ENCODE peak calls at places on chromosomes 6 and 20, in nine cellular contexts. W, G, Q, C, J, M, Z, U and V are unnamed samples.

GRCh38 chr20:34852298-34852697 is 20.4 kb downstream of the GGT7 start:
- DNase-seq in W (no peak), G (no peak), Q (no peak), C (no peak), J (no peak), M (no peak), Z (no peak), U (peak), V (no peak)

GRCh38 chr20:48064929-48065328 is 279.6 kb upstream of the SULF2 start:
- DNase-seq in W (peak), G (no peak), Q (no peak), C (no peak), J (no peak), M (peak), Z (no peak), U (no peak), V (peak)

GRCh38 chr20:19094959-19095541 is 117.4 kb upstream of the SLC24A3 start:
- DNase-seq in W (no peak), G (no peak), Q (no peak), C (no peak), J (no peak), M (no peak), Z (no peak), U (no peak), V (no peak)

GRCh38 chr6:123263981-123264380 is 267.9 kb downstream of the CLVS2 start:
- DNase-seq in W (no peak), G (no peak), Q (no peak), C (no peak), J (no peak), M (no peak), Z (no peak), U (no peak), V (no peak)

GRCh38 chr20:2767768-2768631 is 32.4 kb downstream of the CPXM1 start:
- DNase-seq in W (peak), G (peak), Q (no peak), C (no peak), J (peak), M (peak), Z (no peak), U (peak), V (peak)

GRCh38 chr6:31495580-31495979 is 2.4 kb upstream of the MICB start:
- DNase-seq in W (peak), G (peak), Q (peak), C (no peak), J (no peak), M (peak), Z (no peak), U (no peak), V (no peak)

GRCh38 chr6:106117579-106117978 is 31.4 kb downstream of the PRDM1 start:
- DNase-seq in W (no peak), G (no peak), Q (no peak), C (no peak), J (no peak), M (no peak), Z (no peak), U (no peak), V (no peak)

GRCh38 chr6:119350202-119351004 is 842 bp upstream of the MAN1A1 start:
- DNase-seq in W (peak), G (peak), Q (peak), C (peak), J (peak), M (peak), Z (no peak), U (no peak), V (peak)

GRCh38 chr20:62156592-62157386 is 13.2 kb downstream of the SS18L1 start:
- DNase-seq in W (peak), G (no peak), Q (peak), C (peak), J (peak), M (peak), Z (no peak), U (peak), V (no peak)

GRCh38 chr20:63972312-63973159 is 2.8 kb upstream of the ZNF512B start:
- DNase-seq in W (no peak), G (no peak), Q (no peak), C (no peak), J (no peak), M (no peak), Z (no peak), U (no peak), V (no peak)

GRCh38 chr20:56628015-56628872 is 862 bp upstream of the TFAP2C start:
- DNase-seq in W (peak), G (no peak), Q (no peak), C (no peak), J (no peak), M (no peak), Z (no peak), U (no peak), V (no peak)

GRCh38 chr6:116251568-116252384 is 2.1 kb downstream of the TSPYL4 start:
- DNase-seq in W (peak), G (no peak), Q (no peak), C (no peak), J (no peak), M (peak), Z (no peak), U (no peak), V (peak)

GRCh38 chr6:51024126-51024525 is 205.5 kb downstream of the TFAP2B start:
- DNase-seq in W (no peak), G (no peak), Q (no peak), C (no peak), J (no peak), M (no peak), Z (no peak), U (no peak), V (no peak)

GRCh38 chr6:26327450-26328264 is 37.3 kb upstream of the BTN3A2 start:
- DNase-seq in W (peak), G (no peak), Q (peak), C (peak), J (no peak), M (peak), Z (no peak), U (no peak), V (no peak)

GRCh38 chr6:127352519-127352918 is 9.1 kb upstream of the ECHDC1 start:
- DNase-seq in W (no peak), G (no peak), Q (no peak), C (no peak), J (no peak), M (no peak), Z (no peak), U (no peak), V (no peak)

GRCh38 chr6:44041461-44042260 is 85.6 kb downstream of the MRPL14 start:
- DNase-seq in W (peak), G (no peak), Q (no peak), C (peak), J (peak), M (peak), Z (peak), U (peak), V (peak)

GRCh38 chr6:110250838-110251237 is 70.6 kb downstream of the CDC40 start:
- DNase-seq in W (no peak), G (no peak), Q (no peak), C (no peak), J (no peak), M (no peak), Z (no peak), U (no peak), V (no peak)

GRCh38 chr20:34220581-34220980 is 20.6 kb upstream of the ASIP start:
- DNase-seq in W (peak), G (no peak), Q (no peak), C (no peak), J (no peak), M (peak), Z (no peak), U (no peak), V (peak)

DNA sequence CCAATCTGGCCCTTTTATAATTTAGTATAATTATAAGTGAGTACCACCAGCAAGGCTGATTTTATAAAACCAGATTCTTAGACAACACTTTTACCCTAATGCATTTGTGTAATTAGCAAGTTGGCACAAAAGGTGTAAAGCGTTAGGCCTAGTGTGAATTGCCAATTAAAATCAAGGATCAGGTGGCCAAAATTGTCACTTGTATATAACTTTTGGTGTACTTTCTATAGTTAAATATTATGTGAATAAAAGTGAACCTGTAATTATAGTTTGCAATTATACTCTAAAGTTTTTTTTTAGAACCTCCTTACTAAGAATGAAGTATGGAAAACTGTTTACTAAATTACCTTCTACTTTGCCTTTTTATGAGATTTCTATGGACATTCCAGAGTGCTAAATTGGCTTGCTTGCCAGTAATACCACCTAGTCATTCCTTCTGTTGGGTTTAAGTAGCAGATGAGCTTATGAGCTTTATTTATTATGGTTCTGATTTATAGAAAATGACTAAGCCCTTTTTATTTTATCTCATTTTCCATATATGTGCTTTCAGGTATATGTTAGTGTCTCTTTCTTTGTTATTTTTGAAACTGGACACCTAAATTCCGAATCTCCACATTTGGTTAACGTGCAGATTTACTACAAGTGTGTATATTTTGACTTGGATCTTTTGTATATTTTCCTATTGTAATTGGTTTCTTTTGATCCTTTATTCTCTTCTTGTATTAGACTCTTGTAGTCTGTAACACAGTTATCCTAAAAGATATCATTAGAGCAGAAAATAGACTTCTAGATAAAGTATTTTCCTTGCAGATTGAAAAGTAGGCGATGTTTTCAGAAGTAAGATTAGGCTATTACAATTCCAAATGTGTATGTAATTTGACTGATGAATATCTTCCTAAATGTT is 3.9 kb downstream of the STXBP5 start:
- DNase-seq in W (peak), G (no peak), Q (no peak), C (no peak), J (no peak), M (no peak), Z (no peak), U (no peak), V (no peak)
- H3K4me3 ChIP-seq in W (peak), G (no peak), Q (no peak), C (no peak), J (peak), M (peak), Z (peak), U (no peak), V (no peak)

GRCh38 chr6:41721396-41721795 is 14.0 kb downstream of the TFEB start:
- DNase-seq in W (no peak), G (no peak), Q (no peak), C (no peak), J (no peak), M (no peak), Z (no peak), U (no peak), V (no peak)

GRCh38 chr6:41723178-41723935 is 12.1 kb downstream of the TFEB start:
- DNase-seq in W (peak), G (peak), Q (peak), C (no peak), J (peak), M (peak), Z (no peak), U (peak), V (peak)

GRCh38 chr6:41726876-41727275 is 8.5 kb downstream of the TFEB start:
- DNase-seq in W (no peak), G (no peak), Q (no peak), C (no peak), J (no peak), M (no peak), Z (no peak), U (no peak), V (no peak)

GRCh38 chr6:41724638-41725501 is 10.5 kb downstream of the TFEB start:
- DNase-seq in W (no peak), G (no peak), Q (no peak), C (no peak), J (no peak), M (no peak), Z (no peak), U (no peak), V (no peak)

GRCh38 chr6:41723936-41724637 is 11.3 kb downstream of the TFEB start:
- DNase-seq in W (no peak), G (no peak), Q (peak), C (no peak), J (no peak), M (no peak), Z (no peak), U (no peak), V (no peak)
- H3K4me3 ChIP-seq in W (no peak), G (no peak), Q (peak), C (no peak), J (no peak), M (no peak), Z (no peak), U (no peak), V (no peak)

DNA sequence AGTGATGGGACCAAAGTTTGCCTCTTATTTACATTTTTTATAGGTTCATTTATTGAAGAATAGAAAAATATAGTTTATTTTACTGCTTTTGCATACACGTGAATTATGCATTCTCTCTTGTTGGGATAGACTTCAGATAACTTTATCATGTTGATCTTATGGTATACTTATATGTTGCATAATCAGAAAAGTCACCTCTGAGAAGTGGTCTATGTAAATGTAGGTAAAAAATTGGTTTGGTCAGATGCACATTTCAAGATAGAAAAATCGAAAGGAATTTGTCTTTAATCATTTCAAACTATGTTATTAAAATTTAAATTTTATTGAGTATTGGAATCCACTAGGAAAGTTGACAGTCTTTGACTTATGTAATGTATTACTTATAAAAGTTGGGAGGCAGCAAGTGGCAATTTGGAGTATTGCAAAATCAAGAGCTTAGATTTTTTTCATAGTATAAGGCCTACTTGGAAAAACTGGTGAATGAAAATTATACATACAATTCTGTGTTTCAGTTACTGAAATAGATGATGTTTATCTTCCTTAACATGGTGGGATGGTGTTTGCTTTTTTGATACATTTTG is 2.4 kb downstream of the PHF3 start:
- DNase-seq in W (peak), G (no peak), Q (no peak), C (no peak), J (no peak), M (peak), Z (no peak), U (no peak), V (no peak)
- H3K4me3 ChIP-seq in W (peak), G (peak), Q (peak), C (peak), J (peak), M (peak), Z (no peak), U (no peak), V (no peak)

DNA sequence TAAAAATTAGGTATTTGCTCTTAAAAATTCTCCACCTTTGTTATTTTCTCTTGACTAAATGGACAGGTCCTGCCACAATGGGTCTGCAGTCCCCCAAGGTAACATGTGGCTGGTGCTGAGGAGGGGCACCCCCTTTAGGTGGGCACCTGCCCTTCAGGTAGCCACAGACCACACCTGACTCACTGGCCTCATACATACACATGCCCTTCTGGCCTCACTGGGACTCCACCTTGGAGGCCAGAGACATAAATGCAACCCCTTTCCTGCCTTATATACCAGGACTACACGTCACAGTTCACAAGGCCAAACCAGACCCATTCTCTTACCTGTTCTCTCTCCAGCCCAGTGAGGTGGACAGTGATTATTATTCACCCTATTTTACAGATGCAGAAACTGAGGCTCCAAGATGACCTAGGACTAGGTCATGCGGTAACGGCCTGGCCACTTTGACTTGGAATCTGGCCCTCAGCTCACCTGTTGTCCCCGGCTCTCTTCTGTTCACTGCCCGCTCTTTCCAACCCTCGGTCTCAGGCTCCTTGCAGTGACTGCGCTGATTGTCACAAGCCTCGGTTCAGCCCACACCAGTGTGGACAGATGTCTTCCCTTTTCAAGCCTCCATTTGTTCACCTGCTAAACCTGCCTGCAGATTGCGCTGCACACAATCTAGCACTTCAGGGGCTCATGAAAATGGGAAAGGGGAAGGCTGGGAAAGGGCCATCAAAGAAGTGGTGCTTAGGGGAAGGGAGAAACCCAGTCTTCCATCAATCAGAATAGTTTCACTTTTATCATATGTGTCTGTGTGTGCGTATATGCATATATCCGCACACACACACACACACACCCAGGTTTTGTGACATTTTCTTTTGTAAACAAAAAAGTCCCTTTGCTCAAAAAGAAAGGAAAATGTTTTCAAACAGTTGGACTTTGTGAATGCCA is 121.7 kb downstream of the BCAS1 start:
- DNase-seq in W (no peak), G (no peak), Q (no peak), C (no peak), J (no peak), M (no peak), Z (no peak), U (no peak), V (no peak)
- H3K4me3 ChIP-seq in W (no peak), G (no peak), Q (no peak), C (no peak), J (no peak), M (no peak), Z (no peak), U (no peak), V (no peak)

DNA sequence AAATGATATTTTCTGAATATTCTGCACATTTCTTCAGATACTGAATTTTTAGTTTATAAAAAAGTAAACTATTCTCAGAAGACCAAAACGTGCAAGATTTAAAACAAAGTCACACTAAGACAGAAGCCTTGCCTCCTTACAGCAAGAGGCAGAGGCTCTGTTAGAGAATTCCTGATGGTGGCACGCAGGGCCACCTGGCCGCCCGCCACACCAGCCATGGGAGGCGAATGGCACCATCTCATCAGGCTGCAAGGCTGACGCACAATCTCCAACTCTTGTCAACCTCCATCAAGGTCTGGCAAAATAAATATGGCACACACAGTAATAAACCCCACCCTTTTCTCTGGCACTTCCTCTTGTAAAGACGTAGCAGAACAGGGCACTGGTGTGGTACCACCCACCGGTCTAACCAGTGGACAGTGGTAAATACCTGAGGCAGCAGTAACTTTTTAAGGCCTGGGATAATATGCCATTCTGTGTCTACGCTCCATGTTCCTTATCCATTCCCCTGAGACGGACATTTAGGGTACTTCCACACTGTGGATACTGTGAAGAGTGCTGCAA is 111.4 kb downstream of the WDR27 start:
- DNase-seq in W (no peak), G (no peak), Q (no peak), C (no peak), J (no peak), M (no peak), Z (no peak), U (no peak), V (no peak)
- H3K4me3 ChIP-seq in W (peak), G (no peak), Q (no peak), C (no peak), J (no peak), M (no peak), Z (no peak), U (no peak), V (no peak)

GRCh38 chr6:37104935-37105781 is 64.8 kb upstream of the PIM1 start:
- DNase-seq in W (no peak), G (no peak), Q (no peak), C (no peak), J (no peak), M (no peak), Z (no peak), U (no peak), V (no peak)

GRCh38 chr6:37100740-37101139 is 69.2 kb upstream of the PIM1 start:
- DNase-seq in W (no peak), G (no peak), Q (no peak), C (no peak), J (no peak), M (no peak), Z (no peak), U (no peak), V (no peak)

GRCh38 chr6:37101991-37102298 is 68.0 kb upstream of the PIM1 start:
- DNase-seq in W (no peak), G (no peak), Q (no peak), C (no peak), J (no peak), M (no peak), Z (no peak), U (no peak), V (no peak)

GRCh38 chr6:37103169-37104039 is 66.5 kb upstream of the PIM1 start:
- DNase-seq in W (peak), G (peak), Q (peak), C (no peak), J (peak), M (peak), Z (no peak), U (no peak), V (no peak)

DNA sequence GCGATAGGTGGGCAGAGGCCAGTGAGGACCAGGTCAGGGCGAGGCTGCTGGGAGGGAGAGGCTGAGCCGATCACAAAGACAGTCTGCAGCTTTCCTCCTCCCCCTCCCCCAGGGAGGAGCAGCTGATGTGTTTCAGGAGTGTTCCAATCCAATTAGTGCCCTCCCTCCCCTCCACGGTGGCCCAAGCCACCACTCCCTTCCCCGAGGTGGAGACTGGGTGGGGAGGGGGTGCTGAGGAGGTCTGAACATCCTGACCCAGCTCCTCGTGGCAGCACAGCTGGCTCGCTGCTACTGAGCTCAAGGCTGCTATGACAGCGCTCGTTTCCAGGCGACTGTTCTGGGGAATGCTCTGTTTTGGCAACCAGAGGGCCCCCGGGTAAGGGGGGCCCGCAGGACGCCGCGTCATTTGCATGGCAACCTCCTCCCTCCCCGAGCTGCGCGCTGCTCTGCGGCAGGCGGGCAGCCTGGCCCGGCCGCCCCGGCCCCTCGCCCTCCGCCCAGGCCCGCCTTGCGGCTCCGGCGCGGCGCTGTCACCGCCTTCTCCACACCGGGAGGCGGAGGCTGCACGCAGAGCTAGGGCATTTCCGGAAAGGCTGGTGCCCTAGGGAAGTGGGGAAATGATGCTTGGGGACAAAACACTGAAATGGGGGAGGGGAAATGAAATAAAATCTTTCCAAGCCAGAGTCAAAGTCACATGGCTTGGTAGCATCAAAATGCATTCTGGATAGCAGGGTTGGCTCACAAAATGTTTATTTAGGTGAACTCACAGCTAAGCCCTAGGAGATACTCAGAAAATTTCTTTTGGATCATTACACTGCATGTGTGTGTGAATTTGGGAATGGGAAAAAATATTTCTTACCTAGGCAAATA is 67.4 kb upstream of the PIM1 start:
- DNase-seq in W (peak), G (peak), Q (peak), C (peak), J (peak), M (peak), Z (no peak), U (peak), V (no peak)
- H3K4me3 ChIP-seq in W (peak), G (peak), Q (peak), C (peak), J (peak), M (peak), Z (no peak), U (peak), V (peak)